ENCODE peak calls at places on chromosomes 13 and 19, in nine cellular contexts. One of them, this sample, is unnamed.

GRCh38 chr13:73715114-73715909 is 418.9 kb downstream of the KLF12 start:
- DNase-seq in astrocyte: no peak
- DNase-seq in bronchial epithelial cell: peak
- DNase-seq in BJ: no peak
- DNase-seq in tibial nerve: no peak
- DNase-seq in ascending aorta: no peak
- DNase-seq in psoas muscle: no peak
- DNase-seq in cardiac fibroblast: no peak
- DNase-seq in transverse colon: no peak
- DNase-seq in this sample: no peak

GRCh38 chr19:15298847-15299567 is 33.3 kb downstream of the BRD4 start:
- DNase-seq in bronchial epithelial cell: no peak
- DNase-seq in cardiac fibroblast: no peak
- DNase-seq in astrocyte: no peak
- DNase-seq in ascending aorta: no peak
- DNase-seq in psoas muscle: no peak
- DNase-seq in transverse colon: no peak
- DNase-seq in tibial nerve: no peak
- DNase-seq in BJ: no peak
- DNase-seq in this sample: no peak

GRCh38 chr13:41751277-41751676 is 209.6 kb downstream of the VWA8 start:
- DNase-seq in bronchial epithelial cell: no peak
- DNase-seq in psoas muscle: no peak
- DNase-seq in cardiac fibroblast: peak
- DNase-seq in astrocyte: peak
- DNase-seq in ascending aorta: no peak
- DNase-seq in transverse colon: no peak
- DNase-seq in BJ: no peak
- DNase-seq in tibial nerve: no peak
- DNase-seq in this sample: no peak

GRCh38 chr13:33070713-33071112 is 54.5 kb downstream of the KL start:
- DNase-seq in bronchial epithelial cell: peak
- DNase-seq in cardiac fibroblast: no peak
- DNase-seq in astrocyte: no peak
- DNase-seq in ascending aorta: no peak
- DNase-seq in psoas muscle: no peak
- DNase-seq in transverse colon: no peak
- DNase-seq in BJ: no peak
- DNase-seq in tibial nerve: no peak
- DNase-seq in this sample: no peak

GRCh38 chr13:28136916-28137315 is 1.4 kb upstream of the PAN3 start:
- DNase-seq in cardiac fibroblast: no peak
- DNase-seq in tibial nerve: no peak
- DNase-seq in bronchial epithelial cell: no peak
- DNase-seq in transverse colon: no peak
- DNase-seq in psoas muscle: no peak
- DNase-seq in ascending aorta: no peak
- DNase-seq in BJ: no peak
- DNase-seq in astrocyte: no peak
- DNase-seq in this sample: peak

GRCh38 chr13:35818577-35819165 is 312.5 kb downstream of the DCLK1 start:
- DNase-seq in transverse colon: no peak
- DNase-seq in psoas muscle: no peak
- DNase-seq in tibial nerve: no peak
- DNase-seq in bronchial epithelial cell: peak
- DNase-seq in cardiac fibroblast: peak
- DNase-seq in BJ: no peak
- DNase-seq in astrocyte: no peak
- DNase-seq in ascending aorta: no peak
- DNase-seq in this sample: peak

GRCh38 chr13:113112893-113113845 is 7.6 kb downstream of the F7 start:
- DNase-seq in transverse colon: peak
- DNase-seq in tibial nerve: no peak
- DNase-seq in bronchial epithelial cell: no peak
- DNase-seq in astrocyte: no peak
- DNase-seq in psoas muscle: no peak
- DNase-seq in BJ: no peak
- DNase-seq in ascending aorta: peak
- DNase-seq in cardiac fibroblast: no peak
- DNase-seq in this sample: no peak

GRCh38 chr19:14515501-14516047 is 2.6 kb downstream of the DNAJB1 start:
- DNase-seq in BJ: no peak
- DNase-seq in ascending aorta: no peak
- DNase-seq in psoas muscle: no peak
- DNase-seq in cardiac fibroblast: no peak
- DNase-seq in bronchial epithelial cell: no peak
- DNase-seq in astrocyte: no peak
- DNase-seq in transverse colon: no peak
- DNase-seq in tibial nerve: no peak
- DNase-seq in this sample: no peak

GRCh38 chr13:68152414-68152813 is 922.3 kb upstream of the PCDH9 start:
- DNase-seq in BJ: no peak
- DNase-seq in cardiac fibroblast: no peak
- DNase-seq in ascending aorta: no peak
- DNase-seq in bronchial epithelial cell: no peak
- DNase-seq in astrocyte: no peak
- DNase-seq in psoas muscle: no peak
- DNase-seq in tibial nerve: no peak
- DNase-seq in transverse colon: no peak
- DNase-seq in this sample: no peak

GRCh38 chr13:23758783-23759527 is 130.2 kb downstream of the MIPEP start:
- DNase-seq in bronchial epithelial cell: no peak
- DNase-seq in ascending aorta: no peak
- DNase-seq in cardiac fibroblast: peak
- DNase-seq in BJ: no peak
- DNase-seq in astrocyte: no peak
- DNase-seq in psoas muscle: no peak
- DNase-seq in tibial nerve: no peak
- DNase-seq in transverse colon: no peak
- DNase-seq in this sample: no peak

GRCh38 chr13:30840515-30840914 is 65.6 kb upstream of the MEDAG start:
- DNase-seq in astrocyte: no peak
- DNase-seq in BJ: no peak
- DNase-seq in transverse colon: no peak
- DNase-seq in psoas muscle: no peak
- DNase-seq in cardiac fibroblast: no peak
- DNase-seq in ascending aorta: no peak
- DNase-seq in tibial nerve: no peak
- DNase-seq in bronchial epithelial cell: no peak
- DNase-seq in this sample: no peak

GRCh38 chr13:39892731-39893293 is 237.3 kb downstream of the COG6 start:
- DNase-seq in BJ: no peak
- DNase-seq in bronchial epithelial cell: no peak
- DNase-seq in cardiac fibroblast: peak
- DNase-seq in astrocyte: no peak
- DNase-seq in tibial nerve: no peak
- DNase-seq in ascending aorta: no peak
- DNase-seq in transverse colon: no peak
- DNase-seq in psoas muscle: no peak
- DNase-seq in this sample: peak

GRCh38 chr19:16104722-16105121 is 7.0 kb upstream of the RAB8A start:
- DNase-seq in cardiac fibroblast: no peak
- DNase-seq in transverse colon: no peak
- DNase-seq in BJ: no peak
- DNase-seq in psoas muscle: no peak
- DNase-seq in tibial nerve: no peak
- DNase-seq in bronchial epithelial cell: peak
- DNase-seq in ascending aorta: no peak
- DNase-seq in astrocyte: no peak
- DNase-seq in this sample: no peak

GRCh38 chr19:3064011-3064330 is 1.7 kb upstream of the TLE5 start:
- DNase-seq in cardiac fibroblast: no peak
- DNase-seq in psoas muscle: no peak
- DNase-seq in bronchial epithelial cell: no peak
- DNase-seq in ascending aorta: no peak
- DNase-seq in transverse colon: no peak
- DNase-seq in BJ: no peak
- DNase-seq in tibial nerve: no peak
- DNase-seq in astrocyte: no peak
- DNase-seq in this sample: no peak

GRCh38 chr13:23751195-23751594 is 138.0 kb downstream of the MIPEP start:
- DNase-seq in cardiac fibroblast: no peak
- DNase-seq in psoas muscle: no peak
- DNase-seq in transverse colon: no peak
- DNase-seq in astrocyte: peak
- DNase-seq in BJ: no peak
- DNase-seq in bronchial epithelial cell: peak
- DNase-seq in ascending aorta: no peak
- DNase-seq in tibial nerve: no peak
- DNase-seq in this sample: no peak

GRCh38 chr19:2270572-2271515 is 11.1 kb downstream of the PEAK3 start:
- DNase-seq in astrocyte: peak
- DNase-seq in cardiac fibroblast: peak
- DNase-seq in tibial nerve: peak
- DNase-seq in psoas muscle: peak
- DNase-seq in BJ: no peak
- DNase-seq in transverse colon: peak
- DNase-seq in ascending aorta: peak
- DNase-seq in bronchial epithelial cell: peak
- DNase-seq in this sample: no peak

DNA sequence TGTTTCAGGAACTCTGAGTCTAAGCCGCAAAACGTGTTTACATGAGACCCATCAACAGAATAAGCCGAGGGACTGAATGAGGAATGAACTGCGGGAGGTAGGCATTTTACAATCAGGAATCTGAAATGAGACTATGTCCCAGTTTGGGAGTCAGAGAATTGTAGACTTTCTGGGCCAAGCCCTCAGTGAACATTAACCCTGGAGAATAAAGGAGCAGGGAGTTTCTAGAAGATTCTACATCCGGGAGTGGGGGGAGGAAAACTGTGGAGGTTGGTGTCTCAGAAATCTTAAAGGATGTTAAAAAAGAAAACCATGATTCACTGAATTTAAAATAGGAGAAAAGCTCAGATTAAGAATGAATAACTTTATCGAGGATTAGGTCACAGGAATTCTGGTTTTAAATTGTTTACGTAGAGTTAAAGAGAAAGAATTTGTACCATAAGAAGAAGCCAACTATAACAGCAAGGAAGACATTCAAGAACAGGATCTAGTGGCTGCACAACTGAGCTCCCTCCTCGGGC is 18.5 kb downstream of the RFX2 start:
- DNase-seq in psoas muscle: no peak
- DNase-seq in tibial nerve: no peak
- DNase-seq in bronchial epithelial cell: no peak
- DNase-seq in ascending aorta: no peak
- DNase-seq in cardiac fibroblast: no peak
- DNase-seq in BJ: no peak
- DNase-seq in astrocyte: peak
- DNase-seq in transverse colon: peak
- DNase-seq in this sample: no peak
- H3K4me3 ChIP-seq in psoas muscle: peak
- H3K4me3 ChIP-seq in tibial nerve: no peak
- H3K4me3 ChIP-seq in bronchial epithelial cell: peak
- H3K4me3 ChIP-seq in ascending aorta: peak
- H3K4me3 ChIP-seq in cardiac fibroblast: peak
- H3K4me3 ChIP-seq in BJ: peak
- H3K4me3 ChIP-seq in astrocyte: peak
- H3K4me3 ChIP-seq in transverse colon: peak
- H3K4me3 ChIP-seq in this sample: no peak

GRCh38 chr19:51337861-51338562 is 3.9 kb downstream of the VSIG10L start:
- DNase-seq in bronchial epithelial cell: no peak
- DNase-seq in astrocyte: no peak
- DNase-seq in BJ: no peak
- DNase-seq in tibial nerve: no peak
- DNase-seq in cardiac fibroblast: no peak
- DNase-seq in ascending aorta: no peak
- DNase-seq in transverse colon: no peak
- DNase-seq in psoas muscle: peak
- DNase-seq in this sample: no peak
- H3K4me3 ChIP-seq in bronchial epithelial cell: no peak
- H3K4me3 ChIP-seq in astrocyte: no peak
- H3K4me3 ChIP-seq in BJ: no peak
- H3K4me3 ChIP-seq in tibial nerve: no peak
- H3K4me3 ChIP-seq in cardiac fibroblast: no peak
- H3K4me3 ChIP-seq in ascending aorta: peak
- H3K4me3 ChIP-seq in transverse colon: no peak
- H3K4me3 ChIP-seq in psoas muscle: no peak
- H3K4me3 ChIP-seq in this sample: no peak

GRCh38 chr13:44301639-44302015 is 72.0 kb upstream of the SERP2 start:
- DNase-seq in bronchial epithelial cell: no peak
- DNase-seq in cardiac fibroblast: no peak
- DNase-seq in tibial nerve: no peak
- DNase-seq in astrocyte: no peak
- DNase-seq in psoas muscle: no peak
- DNase-seq in ascending aorta: no peak
- DNase-seq in transverse colon: no peak
- DNase-seq in BJ: no peak
- DNase-seq in this sample: no peak

GRCh38 chr13:44300895-44301638 is 72.6 kb upstream of the SERP2 start:
- DNase-seq in astrocyte: peak
- DNase-seq in transverse colon: no peak
- DNase-seq in ascending aorta: peak
- DNase-seq in tibial nerve: no peak
- DNase-seq in cardiac fibroblast: peak
- DNase-seq in bronchial epithelial cell: peak
- DNase-seq in BJ: peak
- DNase-seq in psoas muscle: peak
- DNase-seq in this sample: no peak

GRCh38 chr13:44302948-44303575 is 70.6 kb upstream of the SERP2 start:
- DNase-seq in psoas muscle: no peak
- DNase-seq in cardiac fibroblast: peak
- DNase-seq in tibial nerve: no peak
- DNase-seq in BJ: no peak
- DNase-seq in astrocyte: peak
- DNase-seq in transverse colon: no peak
- DNase-seq in bronchial epithelial cell: no peak
- DNase-seq in ascending aorta: peak
- DNase-seq in this sample: peak

GRCh38 chr13:44303681-44304432 is 69.8 kb upstream of the SERP2 start:
- DNase-seq in tibial nerve: no peak
- DNase-seq in BJ: no peak
- DNase-seq in astrocyte: no peak
- DNase-seq in psoas muscle: peak
- DNase-seq in ascending aorta: peak
- DNase-seq in transverse colon: peak
- DNase-seq in cardiac fibroblast: peak
- DNase-seq in bronchial epithelial cell: no peak
- DNase-seq in this sample: no peak

DNA sequence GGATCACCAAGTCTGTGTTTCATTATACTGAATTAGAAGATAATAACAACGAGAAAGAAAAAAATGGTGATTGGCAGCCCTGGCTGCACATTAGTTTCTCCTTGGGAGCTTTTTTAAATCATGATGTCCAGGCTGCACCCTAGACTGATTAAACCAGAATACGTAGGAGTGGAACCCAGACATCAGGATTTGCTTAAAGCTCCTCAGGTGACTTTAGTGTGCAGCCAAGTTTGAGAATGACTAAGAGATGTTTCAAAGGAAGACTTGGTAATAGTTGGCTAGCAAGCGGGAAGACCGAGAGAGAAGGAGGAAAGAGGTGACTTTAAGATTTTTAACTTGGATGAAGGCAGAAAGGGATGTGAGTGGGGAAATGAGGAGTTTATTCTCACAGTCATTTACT is 71.4 kb upstream of the SERP2 start:
- DNase-seq in transverse colon: no peak
- DNase-seq in BJ: no peak
- DNase-seq in astrocyte: peak
- DNase-seq in psoas muscle: no peak
- DNase-seq in bronchial epithelial cell: peak
- DNase-seq in ascending aorta: no peak
- DNase-seq in cardiac fibroblast: no peak
- DNase-seq in tibial nerve: no peak
- DNase-seq in this sample: no peak
- H3K4me3 ChIP-seq in transverse colon: no peak
- H3K4me3 ChIP-seq in BJ: no peak
- H3K4me3 ChIP-seq in astrocyte: no peak
- H3K4me3 ChIP-seq in psoas muscle: no peak
- H3K4me3 ChIP-seq in bronchial epithelial cell: no peak
- H3K4me3 ChIP-seq in ascending aorta: no peak
- H3K4me3 ChIP-seq in cardiac fibroblast: no peak
- H3K4me3 ChIP-seq in tibial nerve: no peak
- H3K4me3 ChIP-seq in this sample: no peak

GRCh38 chr19:12667903-12668302 is 1.3 kb downstream of the WDR83 start:
- DNase-seq in ascending aorta: no peak
- DNase-seq in tibial nerve: no peak
- DNase-seq in astrocyte: no peak
- DNase-seq in bronchial epithelial cell: no peak
- DNase-seq in psoas muscle: no peak
- DNase-seq in BJ: no peak
- DNase-seq in cardiac fibroblast: no peak
- DNase-seq in transverse colon: no peak
- DNase-seq in this sample: no peak
- H3K4me3 ChIP-seq in ascending aorta: peak
- H3K4me3 ChIP-seq in tibial nerve: no peak
- H3K4me3 ChIP-seq in astrocyte: no peak
- H3K4me3 ChIP-seq in bronchial epithelial cell: no peak
- H3K4me3 ChIP-seq in psoas muscle: peak
- H3K4me3 ChIP-seq in BJ: no peak
- H3K4me3 ChIP-seq in cardiac fibroblast: peak
- H3K4me3 ChIP-seq in transverse colon: peak
- H3K4me3 ChIP-seq in this sample: no peak